ENCODE peak calls at places on chromosomes 4 and X, in seven cellular contexts. One of them, this sample, is unnamed.

GRCh38 chr4:41722171-41722570 is 26.4 kb downstream of the PHOX2B start:
- DNase-seq in endothelial cell: no peak
- DNase-seq in pulmonary artery endothelial cell: no peak
- DNase-seq in left ventricle myocardium superior: no peak
- DNase-seq in amygdala: no peak
- DNase-seq in WTC11: no peak
- DNase-seq in left ventricle myocardium inferior: no peak
- DNase-seq in this sample: no peak

GRCh38 chrX:140710710-140711109 is 1.2 kb downstream of the LINC00632 start:
- DNase-seq in WTC11: no peak
- DNase-seq in pulmonary artery endothelial cell: no peak
- DNase-seq in amygdala: peak
- DNase-seq in left ventricle myocardium superior: no peak
- DNase-seq in left ventricle myocardium inferior: no peak
- DNase-seq in endothelial cell: no peak
- DNase-seq in this sample: no peak

GRCh38 chrX:153411255-153411987 is at the start of gene ZFP92:
- DNase-seq in left ventricle myocardium superior: peak
- DNase-seq in amygdala: peak
- DNase-seq in left ventricle myocardium inferior: peak
- DNase-seq in WTC11: no peak
- DNase-seq in endothelial cell: no peak
- DNase-seq in pulmonary artery endothelial cell: no peak
- DNase-seq in this sample: no peak

GRCh38 chr4:12926189-12927066 is 557.7 kb downstream of the RAB28 start:
- DNase-seq in amygdala: no peak
- DNase-seq in pulmonary artery endothelial cell: no peak
- DNase-seq in left ventricle myocardium superior: no peak
- DNase-seq in left ventricle myocardium inferior: no peak
- DNase-seq in WTC11: no peak
- DNase-seq in endothelial cell: no peak
- DNase-seq in this sample: peak

GRCh38 chr4:12173496-12173895 is 744.8 kb upstream of the HS3ST1 start:
- DNase-seq in amygdala: no peak
- DNase-seq in left ventricle myocardium superior: no peak
- DNase-seq in left ventricle myocardium inferior: no peak
- DNase-seq in WTC11: no peak
- DNase-seq in pulmonary artery endothelial cell: no peak
- DNase-seq in endothelial cell: no peak
- DNase-seq in this sample: no peak

GRCh38 chrX:45164021-45164621 is 36.6 kb downstream of the DIPK2B start:
- DNase-seq in left ventricle myocardium inferior: peak
- DNase-seq in WTC11: no peak
- DNase-seq in amygdala: no peak
- DNase-seq in pulmonary artery endothelial cell: no peak
- DNase-seq in left ventricle myocardium superior: peak
- DNase-seq in endothelial cell: no peak
- DNase-seq in this sample: no peak

GRCh38 chrX:153885968-153886903 is at the start of gene L1CAM:
- DNase-seq in endothelial cell: no peak
- DNase-seq in amygdala: no peak
- DNase-seq in pulmonary artery endothelial cell: no peak
- DNase-seq in left ventricle myocardium superior: no peak
- DNase-seq in WTC11: peak
- DNase-seq in left ventricle myocardium inferior: no peak
- DNase-seq in this sample: no peak

GRCh38 chrX:122943918-122944317 is 240.2 kb upstream of the GRIA3 start:
- DNase-seq in pulmonary artery endothelial cell: no peak
- DNase-seq in left ventricle myocardium inferior: no peak
- DNase-seq in left ventricle myocardium superior: no peak
- DNase-seq in WTC11: no peak
- DNase-seq in endothelial cell: no peak
- DNase-seq in amygdala: no peak
- DNase-seq in this sample: no peak

GRCh38 chr4:82785248-82786003 is 13.2 kb downstream of the SCD5 start:
- DNase-seq in pulmonary artery endothelial cell: peak
- DNase-seq in left ventricle myocardium superior: no peak
- DNase-seq in endothelial cell: no peak
- DNase-seq in amygdala: no peak
- DNase-seq in WTC11: no peak
- DNase-seq in left ventricle myocardium inferior: no peak
- DNase-seq in this sample: no peak

GRCh38 chr4:30386266-30386895 is 333.8 kb upstream of the PCDH7 start:
- DNase-seq in left ventricle myocardium superior: no peak
- DNase-seq in left ventricle myocardium inferior: no peak
- DNase-seq in endothelial cell: no peak
- DNase-seq in amygdala: no peak
- DNase-seq in WTC11: no peak
- DNase-seq in pulmonary artery endothelial cell: no peak
- DNase-seq in this sample: no peak

GRCh38 chrX:79081895-79082512 is 62.5 kb upstream of the GPR174 start:
- DNase-seq in endothelial cell: peak
- DNase-seq in WTC11: no peak
- DNase-seq in pulmonary artery endothelial cell: no peak
- DNase-seq in left ventricle myocardium inferior: no peak
- DNase-seq in amygdala: no peak
- DNase-seq in left ventricle myocardium superior: no peak
- DNase-seq in this sample: peak

GRCh38 chrX:66045894-66046293 is 6.0 kb upstream of the VSIG4 start:
- DNase-seq in endothelial cell: no peak
- DNase-seq in left ventricle myocardium superior: no peak
- DNase-seq in pulmonary artery endothelial cell: no peak
- DNase-seq in WTC11: no peak
- DNase-seq in amygdala: no peak
- DNase-seq in left ventricle myocardium inferior: no peak
- DNase-seq in this sample: no peak